ENCODE peak calls at places on chromosome 21, in five cellular contexts. One of them, this sample, is unnamed.

GRCh38 chr21:42850866-42851391 is 28.4 kb downstream of the WDR4 start:
- DNase-seq in coronary artery: no peak
- DNase-seq in K562: peak; percentile 75
- DNase-seq in A549: peak; percentile 36
- DNase-seq in uterus: no peak
- DNase-seq in this sample: no peak

GRCh38 chr21:17003763-17004373 is 509.0 kb upstream of the CXADR start:
- DNase-seq in coronary artery: no peak
- DNase-seq in K562: no peak
- DNase-seq in A549: no peak
- DNase-seq in uterus: no peak
- DNase-seq in this sample: no peak

GRCh38 chr21:38861989-38862683 is 56.4 kb downstream of the ETS2 start:
- DNase-seq in coronary artery: no peak
- DNase-seq in K562: no peak
- DNase-seq in A549: no peak
- DNase-seq in uterus: no peak
- DNase-seq in this sample: no peak

GRCh38 chr21:30044447-30045064 is 104.8 kb upstream of the GRIK1 start:
- DNase-seq in coronary artery: no peak
- DNase-seq in K562: peak; percentile 13
- DNase-seq in A549: peak; percentile 6
- DNase-seq in uterus: no peak
- DNase-seq in this sample: no peak

GRCh38 chr21:38476385-38476784 is 21.9 kb downstream of the ERG start:
- DNase-seq in coronary artery: no peak
- DNase-seq in K562: peak; percentile 14
- DNase-seq in A549: no peak
- DNase-seq in uterus: no peak
- DNase-seq in this sample: no peak

GRCh38 chr21:36643374-36644250 is 55.3 kb upstream of the SIM2 start:
- DNase-seq in coronary artery: no peak
- DNase-seq in K562: no peak
- DNase-seq in A549: no peak
- DNase-seq in uterus: no peak
- DNase-seq in this sample: no peak

GRCh38 chr21:29939859-29940245 is at the start of gene GRIK1:
- DNase-seq in coronary artery: no peak
- DNase-seq in K562: peak; percentile 19
- DNase-seq in A549: no peak
- DNase-seq in uterus: no peak
- DNase-seq in this sample: no peak

GRCh38 chr21:41068411-41069304 is 99.3 kb upstream of the BACE2 start:
- DNase-seq in coronary artery: peak; percentile 82
- DNase-seq in K562: peak; percentile 84
- DNase-seq in A549: peak; percentile 68
- DNase-seq in uterus: peak; percentile 50
- DNase-seq in this sample: peak; percentile 8

GRCh38 chr21:36909901-36910561 is 56.4 kb downstream of the HLCS start:
- DNase-seq in coronary artery: no peak
- DNase-seq in K562: no peak
- DNase-seq in A549: peak; percentile 98
- DNase-seq in uterus: no peak
- DNase-seq in this sample: peak; percentile 93

GRCh38 chr21:14376854-14377253 is 6.1 kb downstream of the HSPA13 start:
- DNase-seq in coronary artery: no peak
- DNase-seq in K562: no peak
- DNase-seq in A549: peak; percentile 5
- DNase-seq in uterus: no peak
- DNase-seq in this sample: no peak

GRCh38 chr21:42405064-42406059 is 1.7 kb downstream of the UBASH3A start:
- DNase-seq in coronary artery: no peak
- DNase-seq in K562: no peak
- DNase-seq in A549: no peak
- DNase-seq in uterus: no peak
- DNase-seq in this sample: no peak

GRCh38 chr21:43986544-43987451 is 25.3 kb upstream of the TRAPPC10 start:
- DNase-seq in coronary artery: no peak
- DNase-seq in K562: no peak
- DNase-seq in A549: no peak
- DNase-seq in uterus: no peak
- DNase-seq in this sample: no peak
- H3K27ac ChIP-seq in coronary artery: no peak overlapping the region
- H3K27ac ChIP-seq in K562: no peak overlapping the region
- H3K27ac ChIP-seq in A549: no peak overlapping the region
- H3K27ac ChIP-seq in uterus: no peak overlapping the region
- H3K27ac ChIP-seq in this sample: no peak overlapping the region

DNA sequence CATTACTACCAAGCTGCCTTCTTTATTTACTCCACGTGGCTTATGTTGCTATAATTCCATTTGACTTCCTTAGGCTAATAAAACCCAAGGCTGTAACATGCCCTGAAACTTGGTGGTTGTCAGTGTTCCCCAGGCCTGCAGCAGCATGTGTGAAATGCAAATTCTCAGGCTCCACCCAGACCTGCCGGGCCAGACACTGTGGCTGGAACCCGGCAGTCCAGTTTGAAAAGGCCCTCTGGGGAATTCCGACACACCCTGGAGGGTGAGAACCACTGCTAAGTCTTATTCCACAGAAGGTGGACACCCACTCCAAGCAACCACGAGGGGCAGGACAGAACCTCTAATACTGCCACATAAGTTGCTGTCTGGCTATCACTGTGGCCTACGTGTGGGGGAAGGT is 41.4 kb downstream of the URB1 start:
- DNase-seq in coronary artery: no peak
- DNase-seq in K562: no peak
- DNase-seq in A549: no peak
- DNase-seq in uterus: no peak
- DNase-seq in this sample: no peak
- TF ChIP-seq CTCF in coronary artery: no peak
- TF ChIP-seq CTCF in K562: no peak
- TF ChIP-seq CTCF in A549: no peak
- TF ChIP-seq CTCF in uterus: no peak
- TF ChIP-seq CTCF in this sample: no peak

GRCh38 chr21:45974073-45975016 is 7.2 kb upstream of the COL6A1 start:
- DNase-seq in coronary artery: peak; percentile 87
- DNase-seq in K562: peak; percentile 55
- DNase-seq in A549: no peak
- DNase-seq in uterus: peak; percentile 71
- DNase-seq in this sample: no peak
- H3K4me3 ChIP-seq in coronary artery: peak overlapping the region; percentile 73
- H3K4me3 ChIP-seq in K562: peak overlapping the region; percentile 14
- H3K4me3 ChIP-seq in A549: peak overlapping the region; percentile 34
- H3K4me3 ChIP-seq in uterus: peak overlapping the region; percentile 31
- H3K4me3 ChIP-seq in this sample: peak overlapping the region; percentile 48

GRCh38 chr21:25560151-25560783 is 47.0 kb downstream of the MRPL39 start:
- DNase-seq in coronary artery: no peak
- DNase-seq in K562: no peak
- DNase-seq in A549: no peak
- DNase-seq in uterus: no peak
- DNase-seq in this sample: no peak

GRCh38 chr21:25563399-25564116 is 43.7 kb downstream of the MRPL39 start:
- DNase-seq in coronary artery: no peak
- DNase-seq in K562: no peak
- DNase-seq in A549: no peak
- DNase-seq in uterus: no peak
- DNase-seq in this sample: no peak

GRCh38 chr21:25561668-25562641 is 45.3 kb downstream of the MRPL39 start:
- DNase-seq in coronary artery: peak; percentile 79
- DNase-seq in K562: no peak
- DNase-seq in A549: peak; percentile 2
- DNase-seq in uterus: peak; percentile 54
- DNase-seq in this sample: peak; percentile 27

GRCh38 chr21:25564349-25564948 is 42.8 kb downstream of the MRPL39 start:
- DNase-seq in coronary artery: no peak
- DNase-seq in K562: no peak
- DNase-seq in A549: no peak
- DNase-seq in uterus: no peak
- DNase-seq in this sample: no peak

GRCh38 chr21:25562660-25563059 is 44.6 kb downstream of the MRPL39 start:
- DNase-seq in coronary artery: no peak
- DNase-seq in K562: no peak
- DNase-seq in A549: no peak
- DNase-seq in uterus: no peak
- DNase-seq in this sample: no peak
- H3K27ac ChIP-seq in coronary artery: no peak overlapping the region
- H3K27ac ChIP-seq in K562: no peak overlapping the region
- H3K27ac ChIP-seq in A549: no peak overlapping the region
- H3K27ac ChIP-seq in uterus: no peak overlapping the region
- H3K27ac ChIP-seq in this sample: no peak overlapping the region